ENCODE peak calls at places on chromosomes 11 and 22, in nine cellular contexts. A is COR-L47; X is activated naive CD4-positive, alpha-beta T cell treated with anti-CD3 and anti-CD28 coated beads, Interleukin-2, amount 10 ng/mL, durations not matched to agents 7 days and 5 days; R is T-helper 22 cell; L is PC-9; F is progenitor cell of endocrine pancreas; O is Caco-2; G is coronary artery; J is caudate nucleus. E is an unnamed sample.

GRCh38 chr22:36740716-36741115 is 35.2 kb downstream of the IFT27 start:
- DNase-seq in X (no peak), G (peak; percentile 24), O (no peak), F (no peak), A (no peak), L (no peak), R (no peak), J (no peak), E (no peak)

GRCh38 chr11:59207988-59208432 is 4.7 kb downstream of the MPEG1 start:
- DNase-seq in X (peak; percentile 43), R (no peak), O (peak; percentile 40), J (peak; percentile 24), G (no peak), L (peak; percentile 26), A (no peak), F (no peak), E (no peak)

GRCh38 chr11:62688481-62688880 is 849 bp downstream of the LRRN4CL start:
- DNase-seq in F (no peak), O (no peak), R (no peak), G (no peak), A (no peak), L (no peak), J (no peak), X (no peak), E (no peak)

GRCh38 chr22:41638748-41639147 is 17.7 kb downstream of the XRCC6 start:
- DNase-seq in O (no peak), A (no peak), L (no peak), F (no peak), R (no peak), G (peak; percentile 1), X (no peak), J (no peak), E (no peak)

GRCh38 chr11:10386361-10386760 is 68.7 kb upstream of the AMPD3 start:
- DNase-seq in L (no peak), A (no peak), F (no peak), R (no peak), O (no peak), X (no peak), G (no peak), J (no peak), E (no peak)

GRCh38 chr11:11535611-11536010 is 86.2 kb downstream of the GALNT18 start:
- DNase-seq in G (no peak), A (no peak), F (no peak), O (no peak), J (no peak), X (no peak), L (no peak), R (no peak), E (no peak)

GRCh38 chr22:20565761-20566160 is 58.4 kb downstream of the MED15 start:
- DNase-seq in G (no peak), O (no peak), A (no peak), F (no peak), X (no peak), L (no peak), J (no peak), R (no peak), E (no peak)

GRCh38 chr11:56890584-56891305 is 98.0 kb upstream of the OR5AK2 start:
- DNase-seq in G (no peak), J (no peak), F (no peak), L (no peak), A (no peak), X (no peak), R (no peak), O (no peak), E (no peak)

GRCh38 chr11:6251120-6251733 is 8.4 kb upstream of the CCKBR start:
- DNase-seq in X (peak; percentile 67), J (peak; percentile 65), F (peak; percentile 64), O (peak; percentile 83), A (peak; percentile 20), R (no peak), L (peak; percentile 33), G (peak; percentile 79), E (peak; percentile 90)

GRCh38 chr11:34356576-34356917 is 1.3 kb downstream of the ABTB2 start:
- DNase-seq in F (peak; percentile 36), L (peak; percentile 53), A (peak; percentile 53), G (no peak), O (no peak), R (no peak), J (no peak), X (no peak), E (no peak)